ENCODE peak calls at places on chromosomes 7 and 10, in six cellular contexts. O, N, A, T, H and B are unnamed samples.

GRCh38 chr7:5665106-5666025 is 116.1 kb downstream of the RNF216 start:
- DNase-seq in T (peak; percentile 27), H (peak; percentile 93), O (peak; percentile 43), A (peak; percentile 86), N (peak; percentile 86), B (peak; percentile 41)

GRCh38 chr10:23630880-23631279 is 192.0 kb downstream of the OTUD1 start:
- DNase-seq in O (no peak), A (no peak), N (peak; percentile 24), T (no peak), H (peak; percentile 28), B (no peak)

GRCh38 chr7:17623546-17624185 is 316.6 kb downstream of the SNX13 start:
- DNase-seq in N (peak; percentile 87), A (no peak), H (peak; percentile 6), T (no peak), O (no peak), B (no peak)

GRCh38 chr10:74652664-74653063 is 173.7 kb upstream of the KAT6B start:
- DNase-seq in O (no peak), T (no peak), N (no peak), A (no peak), H (no peak), B (no peak)

GRCh38 chr10:50312464-50313437 is 61.4 kb upstream of the ASAH2 start:
- DNase-seq in A (no peak), H (no peak), T (no peak), N (peak; percentile 42), O (peak; percentile 34), B (no peak)

GRCh38 chr10:6300106-6300783 is 97.5 kb downstream of the PFKFB3 start:
- DNase-seq in A (no peak), N (peak; percentile 54), H (no peak), O (peak; percentile 44), T (no peak), B (peak; percentile 67)

GRCh38 chr7:106111671-106112117 is 418 bp downstream of the SYPL1 start:
- DNase-seq in O (no peak), A (no peak), H (peak; percentile 29), T (peak; percentile 66), N (peak; percentile 72), B (no peak)

GRCh38 chr10:97633921-97634320 is 621 bp upstream of the MORN4 start:
- DNase-seq in O (no peak), H (peak; percentile 54), A (peak; percentile 25), T (no peak), N (no peak), B (no peak)

GRCh38 chr7:696426-697258 is 29.9 kb upstream of the DNAAF5 start:
- DNase-seq in O (no peak), T (no peak), N (no peak), A (no peak), H (no peak), B (no peak)

GRCh38 chr10:49502358-49502757 is 36.6 kb downstream of the ERCC6 start:
- DNase-seq in T (no peak), H (no peak), A (no peak), O (no peak), N (peak; percentile 90), B (no peak)

GRCh38 chr7:23570592-23571200 is 26.5 kb upstream of the CCDC126 start:
- DNase-seq in N (peak; percentile 83), T (peak; percentile 40), H (peak; percentile 91), A (peak; percentile 80), O (peak; percentile 38), B (peak; percentile 25)

GRCh38 chr7:120402368-120402767 is 129.4 kb downstream of the KCND2 start:
- DNase-seq in H (no peak), N (peak; percentile 65), O (no peak), A (no peak), T (no peak), B (peak; percentile 35)

GRCh38 chr10:18571780-18572179 is 79.6 kb downstream of the NSUN6 start:
- DNase-seq in H (no peak), T (no peak), A (no peak), O (no peak), N (no peak), B (no peak)

GRCh38 chr7:128398016-128398840 is 11.6 kb downstream of the IMPDH1 start:
- DNase-seq in H (peak; percentile 85), O (no peak), A (peak; percentile 71), N (peak; percentile 53), T (no peak), B (no peak)

GRCh38 chr10:65571011-65571570 is 1354.7 kb upstream of the LRRTM3 start:
- DNase-seq in A (peak; percentile 26), T (no peak), H (peak; percentile 64), O (no peak), N (no peak), B (no peak)

GRCh38 chr7:725223-726005 is 1.1 kb upstream of the DNAAF5 start:
- DNase-seq in T (no peak), O (peak; percentile 32), N (peak; percentile 77), A (peak; percentile 23), H (no peak), B (peak; percentile 45)

GRCh38 chr7:3922175-3922635 is 621.2 kb downstream of the SDK1 start:
- DNase-seq in O (peak; percentile 11), T (no peak), A (peak; percentile 27), N (peak; percentile 55), H (peak; percentile 83), B (peak; percentile 87)

GRCh38 chr10:115921795-115922194 is 351.2 kb downstream of the GFRA1 start:
- DNase-seq in H (no peak), N (peak; percentile 53), O (no peak), T (no peak), A (no peak), B (peak; percentile 23)

GRCh38 chr7:82810558-82811259 is 352.0 kb downstream of the PCLO start:
- DNase-seq in O (peak; percentile 76), N (peak; percentile 85), H (peak; percentile 84), A (no peak), T (no peak), B (peak; percentile 34)

GRCh38 chr10:71238626-71239025 is 26.3 kb downstream of the UNC5B start:
- DNase-seq in H (no peak), T (no peak), O (no peak), N (no peak), A (no peak), B (no peak)

GRCh38 chr7:82714883-82715282 is 271.3 kb upstream of the CACNA2D1 start:
- DNase-seq in H (no peak), O (peak; percentile 11), N (no peak), T (no peak), A (no peak), B (no peak)

GRCh38 chr10:91220194-91220953 is at the start of gene PCGF5:
- DNase-seq in O (peak; percentile 38), T (peak; percentile 80), N (peak; percentile 76), A (peak; percentile 93), H (peak; percentile 90), B (peak; percentile 44)

GRCh38 chr10:96673318-96674099 is 46.8 kb downstream of the PIK3AP1 start:
- DNase-seq in N (peak; percentile 39), T (no peak), A (peak; percentile 41), O (no peak), H (no peak), B (peak; percentile 60)

GRCh38 chr7:101527844-101528667 is 101.0 kb downstream of the MYL10 start:
- DNase-seq in H (no peak), T (no peak), A (no peak), N (peak; percentile 22), O (no peak), B (no peak)
- TF ChIP-seq CTCF in H (no peak), T (no peak), A (no peak), N (no peak), O (no peak), B (no peak)

GRCh38 chr10:119198438-119198837 is 8.9 kb upstream of the GRK5 start:
- DNase-seq in T (no peak), A (no peak), N (no peak), O (no peak), H (peak; percentile 82), B (no peak)
- TF ChIP-seq CTCF in T (no peak), A (no peak), N (peak; percentile 55), O (peak; percentile 43), H (peak; percentile 69), B (peak; percentile 38)

GRCh38 chr7:142443614-142444013 is 185.8 kb upstream of the PRSS58 start:
- DNase-seq in N (no peak), A (no peak), H (no peak), T (no peak), O (no peak), B (no peak)
- TF ChIP-seq CTCF in N (no peak), A (no peak), H (no peak), T (no peak), O (no peak), B (no peak)

DNA sequence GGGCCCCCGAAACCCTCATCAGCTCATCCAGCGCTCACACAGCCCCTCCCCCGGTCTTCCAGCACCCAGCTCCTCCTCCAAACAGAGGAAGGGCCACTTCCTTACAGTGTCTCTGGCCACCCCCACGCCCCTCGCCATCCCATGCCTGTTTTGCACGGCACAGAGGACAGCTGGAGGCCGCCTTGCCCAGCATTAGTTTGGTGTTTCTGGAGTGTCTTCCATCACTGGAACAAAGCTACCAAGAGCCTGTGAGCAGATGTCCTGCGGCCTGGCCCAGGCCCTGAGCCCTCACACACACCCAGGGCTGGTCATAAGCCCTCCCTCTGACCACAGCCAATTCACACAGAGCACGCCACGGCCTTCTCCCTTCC is 82.3 kb downstream of the MAD1L1 start:
- DNase-seq in O (no peak), T (no peak), H (no peak), N (no peak), A (no peak), B (no peak)
- TF ChIP-seq CTCF in O (no peak), T (no peak), H (no peak), N (no peak), A (no peak), B (no peak)

DNA sequence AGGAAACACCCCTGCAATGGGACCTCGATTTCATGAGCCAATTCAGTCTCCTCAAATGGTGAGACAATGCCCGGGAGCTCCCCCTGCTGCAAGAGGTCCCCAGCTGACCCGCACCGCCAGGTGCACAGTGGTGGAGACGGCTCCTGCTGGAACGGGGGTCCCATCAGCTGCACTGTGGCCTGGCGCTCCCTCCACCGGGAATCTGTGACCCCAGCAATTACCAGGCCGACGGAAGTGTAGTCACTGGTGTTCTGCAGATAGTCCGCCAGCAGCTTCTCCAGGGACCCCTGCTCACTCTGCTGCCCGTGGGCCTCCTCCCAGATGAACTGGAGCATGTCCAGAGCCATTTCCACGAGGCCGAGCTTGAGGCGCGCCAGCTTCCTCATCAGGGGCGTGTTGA is 64.9 kb upstream of the NKX6-2 start:
- DNase-seq in N (no peak), H (peak; percentile 34), A (peak; percentile 12), O (no peak), T (no peak), B (no peak)
- TF ChIP-seq CTCF in N (no peak), H (peak; percentile 21), A (no peak), O (no peak), T (no peak), B (no peak)

DNA sequence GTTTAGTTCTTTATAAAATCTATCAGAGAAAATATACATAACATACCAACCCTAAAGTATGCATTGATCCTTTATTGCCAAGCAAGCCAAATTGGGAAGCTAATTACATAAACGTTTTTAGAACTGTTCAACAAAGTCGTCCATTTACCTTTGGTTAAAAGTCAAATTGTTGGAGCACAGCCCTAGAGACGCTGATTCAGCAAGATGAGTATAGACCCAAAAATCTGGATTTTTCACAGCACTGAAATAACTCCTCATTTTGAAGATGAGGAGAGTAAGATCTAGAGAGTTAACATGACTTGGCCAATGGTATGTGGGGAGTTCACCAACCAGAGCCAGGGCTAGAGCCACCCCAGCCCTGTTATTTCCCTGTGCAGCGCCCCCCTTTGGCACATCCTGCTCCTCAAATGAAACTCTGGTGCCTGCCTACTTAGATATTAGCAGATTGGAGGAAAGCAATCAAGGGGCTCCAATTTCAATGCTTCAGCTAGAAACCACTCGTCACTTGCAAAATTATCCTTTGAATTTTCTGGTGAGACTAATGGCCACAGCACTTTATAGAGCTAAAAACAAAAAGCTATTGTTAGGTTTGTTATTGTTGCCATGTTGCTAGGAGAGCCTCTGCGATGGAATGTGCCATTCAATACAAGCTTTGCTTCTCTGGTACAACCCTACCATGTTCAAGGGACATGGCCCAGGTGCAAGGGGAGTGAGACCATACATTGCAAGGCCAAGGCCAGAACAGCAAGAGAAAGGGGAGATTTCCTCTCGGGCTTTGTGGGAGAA is 132.6 kb upstream of the ZEB1 start:
- DNase-seq in H (peak; percentile 77), T (no peak), O (no peak), A (no peak), N (no peak), B (peak; percentile 28)
- TF ChIP-seq CTCF in H (peak; percentile 69), T (no peak), O (no peak), A (no peak), N (no peak), B (peak; percentile 24)